ENCODE peak calls at places on chromosomes 12 and 14, in four cellular contexts. L is left ventricle myocardium inferior, E is cardiac muscle cell, D is body of pancreas. N is an unnamed sample.
A peak's percentile ranks its signal among the peaks of the same experiment; 100 is the strongest.

GRCh38 chr14:58298880-58299664 is 717 bp downstream of the ARID4A start:
- DNase-seq in L (peak; percentile 41), E (peak; percentile 44), D (peak; percentile 28), N (peak; percentile 22)

GRCh38 chr12:64800640-64801039 is 23.8 kb upstream of the TBC1D30 start:
- DNase-seq in E (no peak), D (no peak), L (no peak), N (no peak)

GRCh38 chr14:45893127-45893526 is 640.1 kb upstream of the MIS18BP1 start:
- DNase-seq in E (no peak), D (no peak), L (no peak), N (no peak)

GRCh38 chr12:87015352-87015751 is 759.2 kb upstream of the MGAT4C start:
- DNase-seq in E (no peak), D (no peak), L (no peak), N (no peak)

GRCh38 chr14:39827901-39828655 is 395.8 kb upstream of the FBXO33 start:
- DNase-seq in L (no peak), E (no peak), D (no peak), N (no peak)

GRCh38 chr12:109523071-109523470 is 45.6 kb downstream of the UBE3B start:
- DNase-seq in D (no peak), L (peak; percentile 79), E (no peak), N (no peak)

GRCh38 chr12:51898937-51899336 is 8.4 kb upstream of the ACVRL1 start:
- DNase-seq in L (no peak), D (no peak), E (no peak), N (no peak)

GRCh38 chr14:86712176-86712575 is 1182.2 kb downstream of the FLRT2 start:
- DNase-seq in E (no peak), L (no peak), D (no peak), N (no peak)

GRCh38 chr14:105532735-105533141 is 6.4 kb downstream of the TMEM121 start:
- DNase-seq in L (no peak), D (no peak), E (no peak), N (peak; percentile 51)

GRCh38 chr14:94383777-94384176 is 4.6 kb downstream of the SERPINA1 start:
- DNase-seq in D (no peak), E (no peak), L (no peak), N (no peak)

GRCh38 chr12:53147653-53148052 is 32.9 kb upstream of the ZNF740 start:
- DNase-seq in L (no peak), E (no peak), D (no peak), N (no peak)

GRCh38 chr12:68638171-68638570 is 27.5 kb downstream of the RAP1B start:
- DNase-seq in D (no peak), E (no peak), L (no peak), N (no peak)

GRCh38 chr12:68641138-68641537 is 30.4 kb downstream of the RAP1B start:
- DNase-seq in E (no peak), L (no peak), D (no peak), N (no peak)

GRCh38 chr12:68639396-68639767 is 28.7 kb downstream of the RAP1B start:
- DNase-seq in D (no peak), L (no peak), E (no peak), N (no peak)

GRCh38 chr12:68636268-68636667 is 25.6 kb downstream of the RAP1B start:
- DNase-seq in L (no peak), E (no peak), D (no peak), N (no peak)

DNA sequence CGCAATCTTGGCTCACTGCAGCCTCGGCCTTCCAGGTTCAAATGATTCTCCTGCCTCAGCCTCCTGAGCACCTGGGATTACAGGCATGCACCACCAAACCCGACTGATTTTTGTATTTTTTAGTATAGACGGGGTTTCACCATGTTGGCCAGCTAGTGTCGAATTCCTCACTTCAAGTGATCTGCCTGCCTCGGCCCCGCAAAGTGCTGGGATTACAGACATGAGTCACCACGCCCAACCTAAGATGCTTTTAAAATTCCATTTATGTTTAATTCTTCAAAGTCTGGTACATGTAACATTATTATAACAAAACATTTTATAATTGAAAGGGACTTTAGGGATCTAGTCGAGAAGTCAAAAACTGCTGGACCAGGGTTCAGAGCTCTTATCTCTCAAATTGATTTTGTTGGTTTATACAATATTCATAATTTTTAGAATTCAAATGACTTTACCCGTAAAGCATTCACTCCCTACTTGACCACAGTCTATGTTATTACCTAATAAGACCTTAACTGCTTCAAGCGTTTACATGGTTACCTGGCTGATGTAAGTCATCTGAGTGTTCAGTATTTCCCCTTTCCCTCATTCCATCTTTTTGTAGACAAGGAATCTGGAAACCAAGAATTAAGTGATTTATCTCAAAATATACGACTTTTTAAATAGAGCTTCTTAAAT is 28.2 kb downstream of the RAP1B start:
- DNase-seq in L (no peak), D (no peak), E (no peak), N (no peak)
- H3K4me1 ChIP-seq in L (peaks cover 84% of the 10 kb centered on the region), D (peaks cover 40% of the 10 kb centered on the region), E (no peaks in the 10 kb centered on the region), N (peaks cover 27% of the 10 kb centered on the region)

DNA sequence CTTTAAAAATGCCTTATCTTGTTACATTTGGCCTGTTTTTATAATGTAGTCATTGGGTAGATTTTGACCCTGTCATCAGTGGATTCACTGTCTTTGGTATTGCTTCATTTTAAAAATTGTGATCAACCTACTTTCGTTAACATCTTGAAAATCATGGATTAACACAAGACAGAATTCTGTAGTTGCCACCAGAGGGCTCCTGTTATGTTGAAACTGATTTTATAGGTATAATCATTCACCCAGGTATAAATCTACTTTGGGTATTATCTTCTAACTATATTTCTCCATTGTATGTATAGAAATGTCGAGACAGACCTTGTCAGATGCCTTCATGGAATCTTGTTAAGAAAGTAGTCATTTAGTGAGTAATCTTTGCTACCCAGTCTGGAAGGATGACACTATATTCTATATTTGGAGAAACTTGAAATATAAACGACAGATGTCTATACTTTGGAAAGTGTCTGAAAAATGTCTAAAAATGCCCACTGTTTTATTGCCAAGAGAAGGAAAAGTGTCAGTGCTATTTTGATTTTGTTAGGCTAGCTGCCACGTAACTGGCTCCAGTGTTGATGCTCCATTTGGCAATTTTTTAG is 129.4 kb downstream of the PELI2 start:
- DNase-seq in L (no peak), E (no peak), D (no peak), N (no peak)
- TF ChIP-seq CTCF in L (peak; percentile 44), E (peak; percentile 37), D (peak; percentile 27), N (peak; percentile 49)

GRCh38 chr14:103019827-103020226 is 37.5 kb downstream of the CDC42BPB start:
- DNase-seq in L (no peak), E (no peak), D (no peak), N (no peak)
- H3K4me1 ChIP-seq in L (peaks cover 93% of the 10 kb centered on the region), E (no peaks in the 10 kb centered on the region), D (peaks cover 31% of the 10 kb centered on the region), N (peaks cover 25% of the 10 kb centered on the region)

DNA sequence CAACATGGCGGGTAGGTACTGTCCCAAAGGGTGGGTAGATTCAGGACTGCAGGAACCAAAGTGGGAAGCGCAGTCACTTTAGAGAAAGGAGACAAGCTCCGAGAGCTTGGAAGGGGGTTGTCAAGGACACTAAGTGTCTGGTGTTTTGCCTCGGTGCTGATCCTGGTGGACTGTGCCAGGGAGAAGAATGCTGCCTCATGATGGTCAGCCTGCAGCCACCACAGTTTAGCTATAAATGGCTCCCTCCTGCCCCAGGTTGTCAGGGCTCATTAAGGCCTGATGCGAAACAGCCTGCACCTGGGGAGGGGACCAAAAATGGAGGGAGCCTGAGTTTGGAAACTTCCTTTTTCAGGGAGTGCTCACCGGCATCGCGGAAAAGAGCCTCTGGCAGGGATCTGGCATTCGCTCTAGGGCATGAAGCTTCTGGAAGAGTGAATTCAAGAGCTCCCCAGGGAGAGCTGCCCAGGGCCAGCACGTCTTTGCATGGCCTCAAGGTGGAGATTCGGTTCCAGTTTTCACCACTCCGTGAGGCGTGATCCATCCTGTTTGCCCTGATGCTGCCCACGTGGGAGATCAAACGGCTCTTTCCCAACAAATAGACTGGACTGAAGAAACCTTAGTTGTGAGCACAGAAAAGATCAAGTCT is 164.0 kb downstream of the FOXN3 start:
- DNase-seq in L (no peak), D (no peak), E (peak; percentile 15), N (peak; percentile 11)
- TF ChIP-seq CTCF in L (no peak), D (peak; percentile 5), E (no peak), N (no peak)

DNA sequence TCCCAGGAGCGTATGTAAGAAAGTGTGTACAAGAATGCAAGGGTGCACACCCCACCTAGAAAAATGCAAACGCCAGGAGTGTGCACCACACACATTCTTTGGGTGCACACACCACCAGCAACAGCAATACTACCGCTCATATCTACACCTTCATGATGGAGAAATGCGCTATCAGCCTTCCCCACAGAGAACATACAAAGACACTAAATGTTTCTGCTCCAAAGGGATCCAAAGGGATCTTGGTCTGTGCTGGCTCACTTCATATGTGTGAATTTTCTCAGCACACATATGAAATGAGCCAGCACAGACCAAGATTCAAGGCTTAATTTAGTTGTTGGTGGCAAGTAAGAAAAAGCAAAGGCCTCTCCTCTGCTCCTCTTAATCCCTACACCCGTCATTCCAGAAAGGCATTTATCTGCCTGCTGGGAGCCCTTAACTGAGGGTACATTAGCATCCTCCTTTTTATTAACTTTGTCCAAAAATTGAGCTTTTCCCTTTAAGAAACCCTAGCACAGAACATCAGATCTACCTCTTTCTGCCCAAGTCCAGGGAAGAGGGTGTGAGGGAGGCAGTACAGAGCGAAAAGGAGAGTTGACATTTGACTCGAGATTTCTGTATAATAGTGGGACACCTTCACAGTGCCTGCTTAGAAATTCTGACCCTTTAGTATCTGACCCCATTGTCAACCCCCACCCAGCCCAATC is 8.3 kb downstream of the BMP4 start:
- DNase-seq in L (no peak), E (no peak), D (no peak), N (no peak)
- H3K4me1 ChIP-seq in L (peaks cover 40% of the 10 kb centered on the region), E (no peaks in the 10 kb centered on the region), D (peaks cover 23% of the 10 kb centered on the region), N (peaks cover 4% of the 10 kb centered on the region)

N was measured in A549.